ENCODE peak calls at places on chromosomes 11 and 22, in eight cellular contexts. One of them, this sample, is unnamed. For H3K4me1, the result is how much of the 10 kb centered on the place peaks cover.

GRCh38 chr22:25448435-25449051 is 115.9 kb upstream of the GRK3 start:
- DNase-seq in PC-9: no peak
- DNase-seq in cardiac muscle cell: peak
- DNase-seq in MM.1S: no peak
- DNase-seq in left ventricle myocardium inferior: no peak
- DNase-seq in colonic mucosa: peak
- DNase-seq in Caco-2: no peak
- DNase-seq in stomach: no peak
- DNase-seq in this sample: no peak

GRCh38 chr11:45155058-45155551 is 8.7 kb downstream of the PRDM11 start:
- DNase-seq in MM.1S: no peak
- DNase-seq in stomach: peak
- DNase-seq in Caco-2: no peak
- DNase-seq in left ventricle myocardium inferior: no peak
- DNase-seq in cardiac muscle cell: no peak
- DNase-seq in PC-9: no peak
- DNase-seq in colonic mucosa: peak
- DNase-seq in this sample: no peak

GRCh38 chr22:41446057-41446501 is 522 bp downstream of the TOB2 start:
- DNase-seq in left ventricle myocardium inferior: peak
- DNase-seq in PC-9: no peak
- DNase-seq in MM.1S: peak
- DNase-seq in stomach: peak
- DNase-seq in cardiac muscle cell: peak
- DNase-seq in colonic mucosa: peak
- DNase-seq in Caco-2: no peak
- DNase-seq in this sample: peak

GRCh38 chr11:8017894-8018741 is 31.0 kb downstream of the EIF3F start:
- DNase-seq in PC-9: no peak
- DNase-seq in MM.1S: no peak
- DNase-seq in Caco-2: no peak
- DNase-seq in stomach: no peak
- DNase-seq in left ventricle myocardium inferior: no peak
- DNase-seq in cardiac muscle cell: no peak
- DNase-seq in colonic mucosa: peak
- DNase-seq in this sample: no peak

GRCh38 chr11:57396744-57397143 is 6.3 kb upstream of the PRG2 start:
- DNase-seq in stomach: no peak
- DNase-seq in MM.1S: no peak
- DNase-seq in cardiac muscle cell: no peak
- DNase-seq in colonic mucosa: no peak
- DNase-seq in PC-9: peak
- DNase-seq in Caco-2: no peak
- DNase-seq in left ventricle myocardium inferior: no peak
- DNase-seq in this sample: no peak

GRCh38 chr11:68302256-68303054 is 9.9 kb upstream of the LRP5 start:
- DNase-seq in left ventricle myocardium inferior: no peak
- DNase-seq in MM.1S: no peak
- DNase-seq in colonic mucosa: peak
- DNase-seq in PC-9: peak
- DNase-seq in Caco-2: peak
- DNase-seq in stomach: no peak
- DNase-seq in cardiac muscle cell: no peak
- DNase-seq in this sample: peak

GRCh38 chr22:37119872-37120271 is 10.4 kb upstream of the TMPRSS6 start:
- DNase-seq in left ventricle myocardium inferior: no peak
- DNase-seq in colonic mucosa: no peak
- DNase-seq in Caco-2: no peak
- DNase-seq in MM.1S: no peak
- DNase-seq in stomach: no peak
- DNase-seq in PC-9: no peak
- DNase-seq in cardiac muscle cell: no peak
- DNase-seq in this sample: no peak

GRCh38 chr11:109933126-109933525 is 160.1 kb upstream of the ZC3H12C start:
- DNase-seq in left ventricle myocardium inferior: no peak
- DNase-seq in stomach: no peak
- DNase-seq in Caco-2: no peak
- DNase-seq in cardiac muscle cell: no peak
- DNase-seq in PC-9: peak
- DNase-seq in MM.1S: no peak
- DNase-seq in colonic mucosa: no peak
- DNase-seq in this sample: no peak

GRCh38 chr22:21642584-21643448 is 714 bp downstream of the SDF2L1 start:
- DNase-seq in cardiac muscle cell: peak
- DNase-seq in PC-9: peak
- DNase-seq in colonic mucosa: peak
- DNase-seq in MM.1S: peak
- DNase-seq in stomach: peak
- DNase-seq in left ventricle myocardium inferior: no peak
- DNase-seq in Caco-2: peak
- DNase-seq in this sample: peak

GRCh38 chr11:100789500-100789899 is 102.4 kb downstream of the ARHGAP42 start:
- DNase-seq in cardiac muscle cell: peak
- DNase-seq in stomach: no peak
- DNase-seq in Caco-2: no peak
- DNase-seq in left ventricle myocardium inferior: peak
- DNase-seq in MM.1S: no peak
- DNase-seq in colonic mucosa: peak
- DNase-seq in PC-9: no peak
- DNase-seq in this sample: no peak

GRCh38 chr11:68509105-68509504 is 48.6 kb downstream of the PPP6R3 start:
- DNase-seq in PC-9: no peak
- DNase-seq in left ventricle myocardium inferior: no peak
- DNase-seq in Caco-2: no peak
- DNase-seq in MM.1S: no peak
- DNase-seq in cardiac muscle cell: no peak
- DNase-seq in stomach: no peak
- DNase-seq in colonic mucosa: no peak
- DNase-seq in this sample: no peak

GRCh38 chr22:40008726-40009125 is 14.0 kb downstream of the FAM83F start:
- DNase-seq in PC-9: no peak
- DNase-seq in left ventricle myocardium inferior: no peak
- DNase-seq in colonic mucosa: no peak
- DNase-seq in MM.1S: no peak
- DNase-seq in stomach: no peak
- DNase-seq in Caco-2: no peak
- DNase-seq in cardiac muscle cell: no peak
- DNase-seq in this sample: no peak

GRCh38 chr11:2586091-2586792 is 113.6 kb downstream of the KCNQ1OT1 start:
- DNase-seq in MM.1S: no peak
- DNase-seq in colonic mucosa: no peak
- DNase-seq in PC-9: no peak
- DNase-seq in stomach: peak
- DNase-seq in cardiac muscle cell: no peak
- DNase-seq in left ventricle myocardium inferior: peak
- DNase-seq in Caco-2: no peak
- DNase-seq in this sample: peak

GRCh38 chr22:34736081-34736480 is 329.9 kb upstream of the ISX start:
- DNase-seq in left ventricle myocardium inferior: no peak
- DNase-seq in MM.1S: no peak
- DNase-seq in cardiac muscle cell: no peak
- DNase-seq in stomach: no peak
- DNase-seq in colonic mucosa: no peak
- DNase-seq in Caco-2: no peak
- DNase-seq in PC-9: no peak
- DNase-seq in this sample: no peak

GRCh38 chr11:111231836-111232235 is 13.7 kb upstream of the POU2AF2 start:
- DNase-seq in stomach: no peak
- DNase-seq in Caco-2: no peak
- DNase-seq in colonic mucosa: no peak
- DNase-seq in PC-9: peak
- DNase-seq in cardiac muscle cell: peak
- DNase-seq in left ventricle myocardium inferior: no peak
- DNase-seq in MM.1S: peak
- DNase-seq in this sample: no peak

GRCh38 chr11:107203656-107204055 is 185.4 kb upstream of the GUCY1A2 start:
- DNase-seq in Caco-2: peak
- DNase-seq in stomach: no peak
- DNase-seq in cardiac muscle cell: no peak
- DNase-seq in left ventricle myocardium inferior: no peak
- DNase-seq in PC-9: no peak
- DNase-seq in colonic mucosa: no peak
- DNase-seq in MM.1S: no peak
- DNase-seq in this sample: no peak

GRCh38 chr22:38309614-38310517 is 7.4 kb downstream of the CSNK1E start:
- DNase-seq in left ventricle myocardium inferior: no peak
- DNase-seq in colonic mucosa: no peak
- DNase-seq in PC-9: no peak
- DNase-seq in MM.1S: no peak
- DNase-seq in stomach: no peak
- DNase-seq in cardiac muscle cell: no peak
- DNase-seq in Caco-2: no peak
- DNase-seq in this sample: no peak

GRCh38 chr11:65861533-65862183 is 1.4 kb downstream of the MUS81 start:
- DNase-seq in cardiac muscle cell: no peak
- DNase-seq in left ventricle myocardium inferior: no peak
- DNase-seq in Caco-2: no peak
- DNase-seq in stomach: no peak
- DNase-seq in colonic mucosa: no peak
- DNase-seq in MM.1S: no peak
- DNase-seq in PC-9: peak
- DNase-seq in this sample: peak

GRCh38 chr11:114340311-114341131 is 44.3 kb downstream of the NNMT start:
- DNase-seq in PC-9: peak
- DNase-seq in left ventricle myocardium inferior: peak
- DNase-seq in cardiac muscle cell: peak
- DNase-seq in stomach: peak
- DNase-seq in Caco-2: peak
- DNase-seq in colonic mucosa: peak
- DNase-seq in MM.1S: peak
- DNase-seq in this sample: peak

GRCh38 chr11:129416080-129416820 is 40.6 kb downstream of the BARX2 start:
- DNase-seq in MM.1S: no peak
- DNase-seq in stomach: no peak
- DNase-seq in left ventricle myocardium inferior: no peak
- DNase-seq in cardiac muscle cell: no peak
- DNase-seq in colonic mucosa: peak
- DNase-seq in Caco-2: no peak
- DNase-seq in PC-9: peak
- DNase-seq in this sample: no peak

GRCh38 chr22:32850591-32851517 is 49.3 kb downstream of the TIMP3 start:
- DNase-seq in Caco-2: no peak
- DNase-seq in left ventricle myocardium inferior: peak
- DNase-seq in PC-9: no peak
- DNase-seq in cardiac muscle cell: no peak
- DNase-seq in MM.1S: no peak
- DNase-seq in stomach: peak
- DNase-seq in colonic mucosa: peak
- DNase-seq in this sample: peak

GRCh38 chr11:72739240-72740059 is 12.8 kb downstream of the ARAP1 start:
- DNase-seq in MM.1S: no peak
- DNase-seq in colonic mucosa: no peak
- DNase-seq in Caco-2: no peak
- DNase-seq in left ventricle myocardium inferior: peak
- DNase-seq in PC-9: no peak
- DNase-seq in cardiac muscle cell: no peak
- DNase-seq in stomach: no peak
- DNase-seq in this sample: no peak

GRCh38 chr11:72741849-72742521 is 10.2 kb downstream of the ARAP1 start:
- DNase-seq in cardiac muscle cell: no peak
- DNase-seq in stomach: no peak
- DNase-seq in Caco-2: peak
- DNase-seq in left ventricle myocardium inferior: no peak
- DNase-seq in MM.1S: no peak
- DNase-seq in colonic mucosa: no peak
- DNase-seq in PC-9: peak
- DNase-seq in this sample: peak

GRCh38 chr11:72741429-72741833 is 10.8 kb downstream of the ARAP1 start:
- DNase-seq in cardiac muscle cell: no peak
- DNase-seq in MM.1S: no peak
- DNase-seq in stomach: no peak
- DNase-seq in PC-9: peak
- DNase-seq in Caco-2: peak
- DNase-seq in colonic mucosa: no peak
- DNase-seq in left ventricle myocardium inferior: peak
- DNase-seq in this sample: no peak

GRCh38 chr11:72740060-72740424 is 12.2 kb downstream of the ARAP1 start:
- DNase-seq in PC-9: no peak
- DNase-seq in Caco-2: no peak
- DNase-seq in colonic mucosa: no peak
- DNase-seq in left ventricle myocardium inferior: peak
- DNase-seq in stomach: no peak
- DNase-seq in cardiac muscle cell: no peak
- DNase-seq in MM.1S: no peak
- DNase-seq in this sample: no peak

GRCh38 chr11:72740562-72741428 is 11.4 kb downstream of the ARAP1 start:
- DNase-seq in cardiac muscle cell: no peak
- DNase-seq in stomach: no peak
- DNase-seq in Caco-2: no peak
- DNase-seq in colonic mucosa: no peak
- DNase-seq in MM.1S: no peak
- DNase-seq in left ventricle myocardium inferior: no peak
- DNase-seq in PC-9: no peak
- DNase-seq in this sample: no peak
- H3K4me1 ChIP-seq in cardiac muscle cell: half or more
- H3K4me1 ChIP-seq in stomach: under half
- H3K4me1 ChIP-seq in Caco-2: under half
- H3K4me1 ChIP-seq in colonic mucosa: under half
- H3K4me1 ChIP-seq in MM.1S: under half
- H3K4me1 ChIP-seq in left ventricle myocardium inferior: half or more
- H3K4me1 ChIP-seq in PC-9: half or more
- H3K4me1 ChIP-seq in this sample: under half

DNA sequence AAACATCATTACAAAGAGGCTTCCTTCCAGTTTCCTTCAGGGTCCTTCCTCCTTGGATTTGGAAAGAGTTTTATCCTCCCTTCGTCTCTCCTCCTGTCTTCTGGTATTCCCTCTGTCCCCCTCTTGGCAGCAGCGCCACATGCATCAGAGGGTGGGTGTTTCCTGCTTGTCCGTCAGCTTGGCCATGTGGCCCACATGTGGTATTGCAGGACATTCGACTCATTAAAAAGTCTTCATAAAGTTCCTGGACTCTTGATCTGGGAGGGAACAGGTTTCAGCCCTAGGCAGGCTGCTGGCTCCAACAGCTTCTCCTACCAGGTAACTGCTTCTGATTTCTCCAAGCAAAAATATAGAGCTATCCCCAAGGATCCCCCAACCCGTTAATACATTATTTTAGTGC is 189.8 kb downstream of the CSNK2A3 start:
- DNase-seq in stomach: no peak
- DNase-seq in PC-9: no peak
- DNase-seq in cardiac muscle cell: no peak
- DNase-seq in colonic mucosa: no peak
- DNase-seq in Caco-2: peak
- DNase-seq in left ventricle myocardium inferior: no peak
- DNase-seq in MM.1S: no peak
- DNase-seq in this sample: no peak
- TF ChIP-seq CTCF in stomach: no peak
- TF ChIP-seq CTCF in PC-9: peak
- TF ChIP-seq CTCF in cardiac muscle cell: peak
- TF ChIP-seq CTCF in colonic mucosa: no peak
- TF ChIP-seq CTCF in Caco-2: peak
- TF ChIP-seq CTCF in left ventricle myocardium inferior: peak
- TF ChIP-seq CTCF in MM.1S: no peak
- TF ChIP-seq CTCF in this sample: no peak

GRCh38 chr22:50537765-50538164 is 7.9 kb upstream of the KLHDC7B start:
- DNase-seq in cardiac muscle cell: no peak
- DNase-seq in Caco-2: no peak
- DNase-seq in left ventricle myocardium inferior: no peak
- DNase-seq in colonic mucosa: no peak
- DNase-seq in MM.1S: no peak
- DNase-seq in stomach: no peak
- DNase-seq in PC-9: no peak
- DNase-seq in this sample: peak
- H3K4me1 ChIP-seq in cardiac muscle cell: under half
- H3K4me1 ChIP-seq in Caco-2: under half
- H3K4me1 ChIP-seq in left ventricle myocardium inferior: under half
- H3K4me1 ChIP-seq in colonic mucosa: under half
- H3K4me1 ChIP-seq in MM.1S: under half
- H3K4me1 ChIP-seq in stomach: under half
- H3K4me1 ChIP-seq in PC-9: half or more
- H3K4me1 ChIP-seq in this sample: under half

GRCh38 chr22:36104435-36104834 is 56.1 kb downstream of the APOL3 start:
- DNase-seq in colonic mucosa: no peak
- DNase-seq in cardiac muscle cell: no peak
- DNase-seq in Caco-2: no peak
- DNase-seq in left ventricle myocardium inferior: no peak
- DNase-seq in MM.1S: no peak
- DNase-seq in stomach: no peak
- DNase-seq in PC-9: no peak
- DNase-seq in this sample: no peak
- TF ChIP-seq CTCF in colonic mucosa: no peak
- TF ChIP-seq CTCF in cardiac muscle cell: peak
- TF ChIP-seq CTCF in Caco-2: no peak
- TF ChIP-seq CTCF in left ventricle myocardium inferior: no peak
- TF ChIP-seq CTCF in MM.1S: no peak
- TF ChIP-seq CTCF in stomach: no peak
- TF ChIP-seq CTCF in PC-9: no peak
- TF ChIP-seq CTCF in this sample: no peak

This sample was measured in mucosa of descending colon.